ENCODE peak calls at places on chromosomes 6 and 20, in five cellular contexts. Y, U, L, D and A are unnamed samples.

GRCh38 chr6:31794294-31794865 is 1.2 kb downstream of the VARS1 start:
- DNase-seq in D (no peak), L (peak; percentile 49), Y (no peak), U (no peak), A (no peak)

GRCh38 chr6:1283486-1283885 is 28.4 kb upstream of the FOXQ1 start:
- DNase-seq in D (no peak), L (no peak), Y (no peak), U (no peak), A (no peak)

GRCh38 chr6:136609878-136610706 is 59.9 kb upstream of the MAP7 start:
- DNase-seq in L (peak; percentile 74), U (no peak), Y (peak; percentile 46), D (no peak), A (peak; percentile 98)

GRCh38 chr6:22732186-22732970 is 163.0 kb downstream of the HDGFL1 start:
- DNase-seq in U (no peak), Y (no peak), L (no peak), D (no peak), A (no peak)

GRCh38 chr6:7324520-7324919 is 11.5 kb upstream of the SSR1 start:
- DNase-seq in D (no peak), L (no peak), Y (no peak), U (no peak), A (no peak)

GRCh38 chr6:69069881-69070280 is 434.8 kb downstream of the ADGRB3 start:
- DNase-seq in Y (no peak), D (no peak), U (no peak), L (no peak), A (no peak)

GRCh38 chr20:51647674-51648570 is 105.4 kb upstream of the NFATC2 start:
- DNase-seq in U (no peak), D (no peak), Y (peak; percentile 39), L (no peak), A (no peak)

GRCh38 chr20:45306431-45306982 is at the start of gene RBPJL:
- DNase-seq in Y (no peak), U (peak; percentile 91), D (no peak), L (peak; percentile 66), A (no peak)

GRCh38 chr6:155014715-155015300 is 19.7 kb downstream of the TIAM2 start:
- DNase-seq in L (no peak), U (no peak), D (no peak), Y (no peak), A (no peak)

GRCh38 chr6:144582939-144583613 is 297.9 kb downstream of the UTRN start:
- DNase-seq in D (peak; percentile 83), Y (no peak), L (peak; percentile 30), U (peak; percentile 53), A (no peak)

GRCh38 chr20:53146201-53146891 is 174.2 kb downstream of the TSHZ2 start:
- DNase-seq in D (no peak), U (no peak), Y (no peak), L (no peak), A (no peak)

GRCh38 chr6:158706369-158706982 is 56.6 kb downstream of the SYTL3 start:
- DNase-seq in L (peak; percentile 71), U (no peak), D (no peak), Y (peak; percentile 52), A (peak; percentile 80)

GRCh38 chr6:116371384-116372209 is 850 bp downstream of the DSE start:
- DNase-seq in U (peak; percentile 83), Y (no peak), D (no peak), L (no peak), A (peak; percentile 42)

GRCh38 chr6:156786652-156787051 is 9.5 kb downstream of the ARID1B start:
- DNase-seq in U (no peak), L (no peak), D (no peak), Y (no peak), A (no peak)

GRCh38 chr6:41336824-41337223 is 1.4 kb downstream of the NCR2 start:
- DNase-seq in D (no peak), Y (no peak), L (no peak), U (no peak), A (no peak)

GRCh38 chr6:127267742-127268588 is 1.3 kb downstream of the RNF146 start:
- DNase-seq in D (no peak), U (no peak), L (no peak), Y (peak; percentile 12), A (no peak)

GRCh38 chr6:89311853-89312531 is 3.1 kb downstream of the GABRR2 start:
- DNase-seq in U (peak; percentile 80), Y (peak; percentile 40), D (no peak), L (no peak), A (no peak)

GRCh38 chr6:4577406-4577805 is 198.8 kb upstream of the CDYL start:
- DNase-seq in U (no peak), L (no peak), Y (no peak), D (no peak), A (no peak)

GRCh38 chr6:154112181-154112809 is 73.3 kb downstream of the OPRM1 start:
- DNase-seq in U (no peak), D (no peak), Y (no peak), L (no peak), A (no peak)

GRCh38 chr20:8128291-8129046 is 3.6 kb upstream of the PLCB1 start:
- DNase-seq in D (no peak), Y (no peak), L (no peak), U (no peak), A (no peak)

GRCh38 chr20:25280051-25280573 is 32.2 kb downstream of the PYGB start:
- DNase-seq in L (no peak), Y (no peak), U (peak; percentile 37), D (no peak), A (no peak)

GRCh38 chr6:154705471-154706113 is 27.6 kb upstream of the SCAF8 start:
- DNase-seq in L (no peak), U (no peak), Y (no peak), D (no peak), A (no peak)

GRCh38 chr6:17303444-17303843 is 22.3 kb downstream of the RBM24 start:
- DNase-seq in Y (no peak), L (no peak), U (no peak), D (peak; percentile 1), A (no peak)

GRCh38 chr6:103826209-103826608 is 1033.5 kb downstream of the HACE1 start:
- DNase-seq in U (no peak), Y (no peak), L (no peak), D (no peak), A (no peak)

GRCh38 chr6:137657351-137657911 is 163.2 kb upstream of the OLIG3 start:
- DNase-seq in U (no peak), Y (no peak), L (no peak), D (no peak), A (no peak)

GRCh38 chr6:158059108-158059507 is 77.4 kb downstream of the SYNJ2 start:
- DNase-seq in U (no peak), Y (no peak), L (no peak), D (no peak), A (no peak)

GRCh38 chr20:64119681-64120341 is 12.4 kb upstream of the NPBWR2 start:
- DNase-seq in U (peak; percentile 49), D (no peak), L (no peak), Y (no peak), A (peak; percentile 6)

GRCh38 chr20:45354423-45355208 is 6.4 kb upstream of the SDC4 start:
- DNase-seq in L (no peak), D (no peak), Y (no peak), U (no peak), A (no peak)

GRCh38 chr20:64222851-64223525 is 32.6 kb upstream of the PCMTD2 start:
- DNase-seq in Y (no peak), D (no peak), U (no peak), L (no peak), A (no peak)

DNA sequence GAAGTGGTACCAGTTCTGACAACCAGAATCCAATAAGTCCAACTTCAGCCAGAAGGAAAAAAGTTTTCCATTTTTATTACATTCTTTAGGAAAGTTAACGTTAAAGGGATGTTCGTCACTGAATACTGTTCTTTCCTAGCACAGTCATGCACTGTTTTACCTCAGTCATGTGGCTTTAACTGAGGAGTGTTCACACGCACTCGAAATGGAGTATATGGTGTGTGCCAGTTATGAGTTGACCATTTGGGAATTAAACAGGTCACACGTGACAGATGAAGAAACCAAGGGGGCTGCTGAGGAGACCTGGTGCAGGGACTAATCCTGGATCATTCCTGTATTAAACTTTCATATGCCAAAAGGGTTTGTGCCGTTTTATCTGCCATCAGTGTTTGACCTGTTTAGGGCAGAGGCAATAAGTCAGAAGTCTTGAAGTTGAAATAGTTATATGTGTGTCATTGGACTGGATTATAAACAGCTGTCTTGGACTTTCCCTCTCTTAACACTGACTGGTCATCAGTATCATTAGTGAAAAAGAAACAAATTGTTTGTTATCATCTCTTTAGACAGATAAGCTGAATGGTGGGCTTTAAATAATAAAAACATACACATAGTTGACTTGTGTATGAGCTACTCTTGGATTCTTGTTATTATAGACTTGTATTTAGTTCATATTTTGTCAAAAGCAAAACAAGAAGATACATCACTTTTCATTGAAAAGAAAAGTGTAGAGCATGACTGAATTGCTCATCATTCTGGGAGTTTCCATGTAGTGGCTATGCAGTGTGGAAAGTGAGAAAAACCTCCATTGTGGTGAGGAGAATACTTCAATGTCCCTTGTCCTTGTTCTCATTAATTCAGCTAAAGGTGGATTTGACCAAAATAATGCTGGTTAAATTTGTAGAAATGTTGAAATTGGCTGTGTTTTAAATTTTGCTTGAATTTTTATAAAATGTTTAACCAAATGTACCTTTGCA is 123.5 kb upstream of the SAMD5 start:
- DNase-seq in Y (no peak), U (no peak), L (no peak), D (no peak), A (no peak)
- H3K4me3 ChIP-seq in Y (no peak overlapping the region), U (no peak overlapping the region), L (no peak overlapping the region), D (no peak overlapping the region), A (no peak overlapping the region)

GRCh38 chr20:46512943-46513844 is at the start of gene ZNF334:
- DNase-seq in L (peak; percentile 52), Y (peak; percentile 69), U (peak; percentile 91), D (no peak), A (no peak)
- TF ChIP-seq SRF in L (no peak), Y (no peak), U (no peak), D (no peak), A (no peak)

DNA sequence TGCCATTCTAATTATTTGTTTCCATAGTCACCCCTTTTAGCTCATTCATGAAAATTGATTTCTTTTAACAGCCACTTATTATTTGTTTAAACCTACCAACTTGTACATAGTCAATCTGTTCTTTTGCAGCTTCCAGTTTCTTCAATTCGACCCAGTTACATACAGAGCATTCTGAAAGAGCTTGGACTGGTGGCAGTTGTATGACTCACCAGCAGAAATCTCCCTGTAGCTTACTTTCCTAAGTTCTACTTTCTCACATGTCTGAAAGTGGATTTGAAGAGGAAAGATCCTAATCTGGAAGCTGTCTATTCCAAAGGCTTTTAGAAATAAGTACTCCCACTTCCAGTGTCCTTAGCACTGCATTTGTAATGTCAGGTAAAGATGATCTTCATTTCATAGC is 447.9 kb downstream of the HTR1B start:
- DNase-seq in Y (no peak), D (no peak), U (no peak), L (no peak), A (no peak)
- TF ChIP-seq POLR2A in Y (no peak), D (no peak), U (no peak), L (no peak), A (no peak)

GRCh38 chr6:15659181-15659580 is 3.6 kb downstream of the DTNBP1 start:
- DNase-seq in U (no peak), Y (no peak), D (no peak), L (no peak), A (no peak)

GRCh38 chr6:15662246-15663056 is at the start of gene DTNBP1:
- DNase-seq in Y (peak; percentile 58), L (peak; percentile 82), U (peak; percentile 88), D (peak; percentile 40), A (no peak)

GRCh38 chr6:15665237-15665636 is 2.4 kb upstream of the DTNBP1 start:
- DNase-seq in L (no peak), U (no peak), D (no peak), Y (no peak), A (no peak)

GRCh38 chr6:15661815-15662245 is 998 bp downstream of the DTNBP1 start:
- DNase-seq in L (no peak), D (no peak), Y (no peak), U (no peak), A (no peak)

GRCh38 chr6:15663057-15663638 is 320 bp upstream of the DTNBP1 start:
- DNase-seq in Y (no peak), L (peak; percentile 98), U (no peak), D (peak; percentile 34), A (peak; percentile 34)
- H3K4me3 ChIP-seq in Y (peak overlapping the region; percentile 83), L (peak overlapping the region; percentile 73), U (peak overlapping the region; percentile 90), D (peak overlapping the region; percentile 90), A (no peak overlapping the region)